ENCODE peak calls at places on chromosomes 11 and 22, in five cellular contexts. One of them, this sample, is unnamed.

GRCh38 chr11:42407379-42407778 is 904.4 kb upstream of the API5 start:
- DNase-seq in transverse colon: no peak
- DNase-seq in CD8-positive, alpha-beta T cell: no peak
- DNase-seq in ovary: no peak
- DNase-seq in astrocyte: no peak
- DNase-seq in this sample: peak; percentile 59

GRCh38 chr11:20042717-20043392 is 117.4 kb downstream of the DBX1 start:
- DNase-seq in astrocyte: no peak
- DNase-seq in CD8-positive, alpha-beta T cell: no peak
- DNase-seq in ovary: no peak
- DNase-seq in transverse colon: no peak
- DNase-seq in this sample: no peak

GRCh38 chr22:50445071-50445879 is 29.6 kb downstream of the SBF1 start:
- DNase-seq in CD8-positive, alpha-beta T cell: no peak
- DNase-seq in astrocyte: no peak
- DNase-seq in transverse colon: no peak
- DNase-seq in ovary: no peak
- DNase-seq in this sample: no peak

GRCh38 chr22:49934144-49934890 is 15.9 kb downstream of the CRELD2 start:
- DNase-seq in CD8-positive, alpha-beta T cell: no peak
- DNase-seq in astrocyte: peak; percentile 44
- DNase-seq in ovary: peak; percentile 73
- DNase-seq in transverse colon: peak; percentile 75
- DNase-seq in this sample: no peak

GRCh38 chr11:67389477-67389876 is 2.3 kb upstream of the RAD9A start:
- DNase-seq in ovary: no peak
- DNase-seq in astrocyte: no peak
- DNase-seq in CD8-positive, alpha-beta T cell: no peak
- DNase-seq in transverse colon: peak; percentile 75
- DNase-seq in this sample: peak; percentile 75

GRCh38 chr11:92384807-92385206 is 160.2 kb downstream of the FAT3 start:
- DNase-seq in ovary: no peak
- DNase-seq in transverse colon: no peak
- DNase-seq in astrocyte: no peak
- DNase-seq in CD8-positive, alpha-beta T cell: no peak
- DNase-seq in this sample: no peak

GRCh38 chr11:16607675-16608644 is 130.5 kb upstream of the C11orf58 start:
- DNase-seq in CD8-positive, alpha-beta T cell: no peak
- DNase-seq in astrocyte: peak; percentile 60
- DNase-seq in ovary: peak; percentile 57
- DNase-seq in transverse colon: peak; percentile 39
- DNase-seq in this sample: no peak

GRCh38 chr11:65013692-65014145 is 241 bp upstream of the ARL2 start:
- DNase-seq in ovary: peak; percentile 95
- DNase-seq in astrocyte: peak; percentile 79
- DNase-seq in CD8-positive, alpha-beta T cell: peak; percentile 74
- DNase-seq in transverse colon: peak; percentile 92
- DNase-seq in this sample: peak; percentile 91

GRCh38 chr22:41302016-41302767 is 867 bp downstream of the ZC3H7B start:
- DNase-seq in ovary: peak; percentile 61
- DNase-seq in transverse colon: no peak
- DNase-seq in astrocyte: no peak
- DNase-seq in CD8-positive, alpha-beta T cell: no peak
- DNase-seq in this sample: peak; percentile 34

GRCh38 chr11:114302663-114303062 is 6.5 kb downstream of the NNMT start:
- DNase-seq in CD8-positive, alpha-beta T cell: no peak
- DNase-seq in ovary: no peak
- DNase-seq in transverse colon: no peak
- DNase-seq in astrocyte: no peak
- DNase-seq in this sample: no peak

GRCh38 chr22:42732071-42732470 is 11.4 kb upstream of the A4GALT start:
- DNase-seq in CD8-positive, alpha-beta T cell: no peak
- DNase-seq in astrocyte: no peak
- DNase-seq in transverse colon: no peak
- DNase-seq in ovary: no peak
- DNase-seq in this sample: no peak

GRCh38 chr11:128407962-128408361 is 179.4 kb downstream of the ETS1 start:
- DNase-seq in transverse colon: no peak
- DNase-seq in ovary: no peak
- DNase-seq in astrocyte: peak; percentile 87
- DNase-seq in CD8-positive, alpha-beta T cell: no peak
- DNase-seq in this sample: no peak

GRCh38 chr11:94602430-94603372 is 35.5 kb downstream of the PIWIL4 start:
- DNase-seq in transverse colon: peak; percentile 65
- DNase-seq in ovary: peak; percentile 57
- DNase-seq in CD8-positive, alpha-beta T cell: no peak
- DNase-seq in astrocyte: peak; percentile 67
- DNase-seq in this sample: no peak

GRCh38 chr22:35380537-35381423 is at the start of gene HMOX1:
- DNase-seq in astrocyte: peak; percentile 72
- DNase-seq in CD8-positive, alpha-beta T cell: peak; percentile 20
- DNase-seq in ovary: peak; percentile 95
- DNase-seq in transverse colon: peak; percentile 94
- DNase-seq in this sample: peak; percentile 88

GRCh38 chr11:115092516-115092915 is 411.7 kb downstream of the CADM1 start:
- DNase-seq in astrocyte: no peak
- DNase-seq in CD8-positive, alpha-beta T cell: no peak
- DNase-seq in transverse colon: no peak
- DNase-seq in ovary: no peak
- DNase-seq in this sample: no peak

DNA sequence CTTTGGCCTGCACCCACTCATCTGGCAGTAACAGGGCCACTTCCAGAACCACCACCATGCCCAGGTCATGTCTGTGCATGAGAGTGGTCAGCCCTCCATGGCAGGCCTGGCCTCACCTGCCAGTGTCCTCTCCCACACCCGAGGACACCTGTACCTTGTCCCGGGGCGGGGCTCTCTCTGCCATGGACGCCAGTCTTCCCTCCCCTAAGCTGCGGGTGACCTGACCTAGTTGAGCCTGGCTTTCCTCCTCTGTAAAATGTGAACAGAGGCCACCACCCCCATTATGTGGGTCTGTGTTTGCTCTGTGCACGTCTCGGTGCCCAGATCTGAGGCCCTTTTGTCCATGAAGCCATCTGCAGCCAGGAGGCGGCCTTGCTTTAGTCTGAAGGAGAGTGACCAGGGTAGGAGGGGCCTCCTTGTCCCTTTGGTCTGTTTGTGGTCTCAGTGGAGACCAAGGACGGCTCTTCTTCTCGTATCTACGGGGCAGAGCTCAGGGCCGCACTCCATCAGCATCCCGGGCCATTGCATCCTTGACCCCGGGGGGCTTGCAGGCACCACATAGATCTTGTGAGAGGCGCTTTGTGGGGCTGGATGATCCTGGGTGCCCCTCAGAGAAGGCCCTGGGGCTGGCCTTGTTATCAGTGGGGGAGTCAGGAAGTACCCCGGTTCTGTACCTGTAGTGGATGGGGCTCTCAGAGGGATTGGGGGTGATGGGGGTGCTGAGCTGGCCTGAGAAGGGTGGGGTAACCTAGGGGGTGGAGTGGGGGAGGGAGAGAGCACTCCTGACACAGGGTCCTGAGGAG is 121.6 kb downstream of the KCNQ1 start:
- DNase-seq in astrocyte: no peak
- DNase-seq in ovary: peak; percentile 33
- DNase-seq in transverse colon: peak; percentile 70
- DNase-seq in CD8-positive, alpha-beta T cell: no peak
- DNase-seq in this sample: peak; percentile 3
- TF ChIP-seq CTCF in astrocyte: no peak
- TF ChIP-seq CTCF in ovary: no peak
- TF ChIP-seq CTCF in transverse colon: no peak
- TF ChIP-seq CTCF in CD8-positive, alpha-beta T cell: no peak
- TF ChIP-seq CTCF in this sample: no peak

GRCh38 chr22:23269441-23270211 is 89.3 kb downstream of the BCR start:
- DNase-seq in ovary: no peak
- DNase-seq in CD8-positive, alpha-beta T cell: no peak
- DNase-seq in astrocyte: no peak
- DNase-seq in transverse colon: no peak
- DNase-seq in this sample: no peak

GRCh38 chr22:23268877-23269276 is 88.6 kb downstream of the BCR start:
- DNase-seq in CD8-positive, alpha-beta T cell: no peak
- DNase-seq in ovary: no peak
- DNase-seq in astrocyte: no peak
- DNase-seq in transverse colon: no peak
- DNase-seq in this sample: no peak

GRCh38 chr22:23267225-23268043 is 87.1 kb downstream of the BCR start:
- DNase-seq in ovary: no peak
- DNase-seq in astrocyte: no peak
- DNase-seq in transverse colon: no peak
- DNase-seq in CD8-positive, alpha-beta T cell: no peak
- DNase-seq in this sample: no peak

GRCh38 chr22:23266780-23267179 is 86.5 kb downstream of the BCR start:
- DNase-seq in ovary: no peak
- DNase-seq in astrocyte: no peak
- DNase-seq in transverse colon: no peak
- DNase-seq in CD8-positive, alpha-beta T cell: no peak
- DNase-seq in this sample: no peak

GRCh38 chr22:23268139-23268712 is 87.9 kb downstream of the BCR start:
- DNase-seq in astrocyte: no peak
- DNase-seq in CD8-positive, alpha-beta T cell: no peak
- DNase-seq in ovary: no peak
- DNase-seq in transverse colon: no peak
- DNase-seq in this sample: no peak
- H3K4me3 ChIP-seq in astrocyte: no peak overlapping the region
- H3K4me3 ChIP-seq in CD8-positive, alpha-beta T cell: no peak overlapping the region
- H3K4me3 ChIP-seq in ovary: no peak overlapping the region
- H3K4me3 ChIP-seq in transverse colon: no peak overlapping the region
- H3K4me3 ChIP-seq in this sample: no peak overlapping the region

GRCh38 chr22:46240073-46240472 is 10.0 kb downstream of the CDPF1 start:
- DNase-seq in CD8-positive, alpha-beta T cell: no peak
- DNase-seq in astrocyte: no peak
- DNase-seq in ovary: no peak
- DNase-seq in transverse colon: no peak
- DNase-seq in this sample: no peak
- TF ChIP-seq CTCF in CD8-positive, alpha-beta T cell: no peak
- TF ChIP-seq CTCF in astrocyte: no peak
- TF ChIP-seq CTCF in ovary: no peak
- TF ChIP-seq CTCF in transverse colon: no peak
- TF ChIP-seq CTCF in this sample: no peak

DNA sequence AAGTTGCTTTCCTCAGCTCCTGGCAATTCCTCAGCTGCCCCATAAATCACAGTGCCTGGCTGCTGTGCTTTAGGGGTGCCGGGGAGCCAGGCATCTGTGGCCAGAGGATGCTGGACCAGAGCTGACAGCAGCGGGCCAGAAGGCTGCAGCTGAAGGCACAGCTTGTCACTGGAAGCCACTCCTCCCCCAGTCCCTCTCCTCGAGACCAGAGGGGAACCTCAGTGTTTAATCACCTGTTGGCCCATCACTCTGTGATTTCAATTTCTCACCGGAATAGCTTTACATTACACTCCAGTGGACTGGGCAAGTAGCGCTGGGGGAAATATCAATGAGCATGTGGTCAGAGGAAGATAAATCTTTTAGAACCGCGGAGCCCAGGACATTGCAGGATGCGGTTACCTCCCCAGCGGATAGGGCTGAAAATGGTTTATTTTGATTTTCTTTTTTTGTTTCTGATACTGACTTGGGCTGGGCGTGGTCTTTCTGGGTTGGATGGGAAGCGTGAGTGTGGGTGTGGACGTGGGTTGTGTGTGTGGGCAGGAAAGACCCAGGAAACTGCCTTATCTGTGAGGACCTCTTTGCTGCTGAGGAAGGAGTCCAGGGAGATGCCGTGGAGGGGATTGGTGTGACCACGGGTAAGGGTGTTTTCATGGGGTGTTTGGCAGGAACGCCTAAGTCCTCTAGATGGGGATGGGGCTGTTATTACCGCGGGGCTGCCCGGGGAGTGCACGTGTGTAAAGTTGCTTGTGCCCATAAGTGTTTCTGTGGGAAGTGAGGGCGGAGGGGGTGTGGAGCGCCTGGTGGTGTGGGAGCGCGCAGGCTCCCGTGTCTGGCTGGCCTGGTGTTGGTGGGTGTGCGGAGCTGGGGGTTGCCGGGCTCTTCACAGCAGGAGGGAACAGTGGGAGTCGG is 4.0 kb downstream of the DAGLA start:
- DNase-seq in ovary: no peak
- DNase-seq in CD8-positive, alpha-beta T cell: no peak
- DNase-seq in transverse colon: no peak
- DNase-seq in astrocyte: peak; percentile 72
- DNase-seq in this sample: no peak
- H3K4me3 ChIP-seq in ovary: no peak overlapping the region
- H3K4me3 ChIP-seq in CD8-positive, alpha-beta T cell: peak overlapping the region; percentile 6
- H3K4me3 ChIP-seq in transverse colon: no peak overlapping the region
- H3K4me3 ChIP-seq in astrocyte: peak overlapping the region; percentile 14
- H3K4me3 ChIP-seq in this sample: no peak overlapping the region